ENCODE peak calls at places on chromosomes 6 and 20, in eight cellular contexts. One of them, this sample, is unnamed.
A peak's percentile ranks its signal among the peaks of the same experiment; 100 is the strongest.

GRCh38 chr6:4487538-4487937 is 288.7 kb upstream of the CDYL start:
- DNase-seq in lower leg skin: no peak
- DNase-seq in heart left ventricle: no peak
- DNase-seq in ovary: no peak
- DNase-seq in HCT116: peak; percentile 82
- DNase-seq in sigmoid colon: no peak
- DNase-seq in breast epithelium: no peak
- DNase-seq in Peyer's patch: no peak
- DNase-seq in this sample: no peak

GRCh38 chr6:26329763-26330511 is 35.1 kb upstream of the BTN3A2 start:
- DNase-seq in lower leg skin: no peak
- DNase-seq in heart left ventricle: no peak
- DNase-seq in ovary: no peak
- DNase-seq in HCT116: no peak
- DNase-seq in sigmoid colon: no peak
- DNase-seq in breast epithelium: no peak
- DNase-seq in Peyer's patch: no peak
- DNase-seq in this sample: no peak

GRCh38 chr6:168968228-168968627 is 285.4 kb downstream of the THBS2 start:
- DNase-seq in lower leg skin: peak; percentile 93
- DNase-seq in heart left ventricle: no peak
- DNase-seq in ovary: no peak
- DNase-seq in HCT116: no peak
- DNase-seq in sigmoid colon: peak; percentile 86
- DNase-seq in breast epithelium: no peak
- DNase-seq in Peyer's patch: peak; percentile 52
- DNase-seq in this sample: no peak

GRCh38 chr6:53095716-53096115 is 30.5 kb downstream of the FBXO9 start:
- DNase-seq in lower leg skin: no peak
- DNase-seq in heart left ventricle: no peak
- DNase-seq in ovary: no peak
- DNase-seq in HCT116: no peak
- DNase-seq in sigmoid colon: no peak
- DNase-seq in breast epithelium: no peak
- DNase-seq in Peyer's patch: no peak
- DNase-seq in this sample: no peak

GRCh38 chr20:53181866-53182376 is 209.8 kb downstream of the TSHZ2 start:
- DNase-seq in lower leg skin: peak; percentile 18
- DNase-seq in heart left ventricle: no peak
- DNase-seq in ovary: no peak
- DNase-seq in HCT116: no peak
- DNase-seq in sigmoid colon: no peak
- DNase-seq in breast epithelium: no peak
- DNase-seq in Peyer's patch: no peak
- DNase-seq in this sample: no peak

GRCh38 chr20:32116079-32116521 is 6.6 kb downstream of the TM9SF4 start:
- DNase-seq in lower leg skin: peak; percentile 18
- DNase-seq in heart left ventricle: no peak
- DNase-seq in ovary: no peak
- DNase-seq in HCT116: no peak
- DNase-seq in sigmoid colon: no peak
- DNase-seq in breast epithelium: no peak
- DNase-seq in Peyer's patch: no peak
- DNase-seq in this sample: no peak

GRCh38 chr6:79436232-79436631 is 101.0 kb downstream of the LCA5 start:
- DNase-seq in lower leg skin: no peak
- DNase-seq in heart left ventricle: no peak
- DNase-seq in ovary: no peak
- DNase-seq in HCT116: no peak
- DNase-seq in sigmoid colon: no peak
- DNase-seq in breast epithelium: no peak
- DNase-seq in Peyer's patch: no peak
- DNase-seq in this sample: no peak

GRCh38 chr6:104396077-104396476 is 463.6 kb downstream of the HACE1 start:
- DNase-seq in lower leg skin: no peak
- DNase-seq in heart left ventricle: no peak
- DNase-seq in ovary: no peak
- DNase-seq in HCT116: no peak
- DNase-seq in sigmoid colon: no peak
- DNase-seq in breast epithelium: no peak
- DNase-seq in Peyer's patch: no peak
- DNase-seq in this sample: no peak

GRCh38 chr20:38883981-38884733 is 42.1 kb upstream of the FAM83D start:
- DNase-seq in lower leg skin: no peak
- DNase-seq in heart left ventricle: no peak
- DNase-seq in ovary: no peak
- DNase-seq in HCT116: no peak
- DNase-seq in sigmoid colon: no peak
- DNase-seq in breast epithelium: no peak
- DNase-seq in Peyer's patch: peak; percentile 26
- DNase-seq in this sample: no peak

DNA sequence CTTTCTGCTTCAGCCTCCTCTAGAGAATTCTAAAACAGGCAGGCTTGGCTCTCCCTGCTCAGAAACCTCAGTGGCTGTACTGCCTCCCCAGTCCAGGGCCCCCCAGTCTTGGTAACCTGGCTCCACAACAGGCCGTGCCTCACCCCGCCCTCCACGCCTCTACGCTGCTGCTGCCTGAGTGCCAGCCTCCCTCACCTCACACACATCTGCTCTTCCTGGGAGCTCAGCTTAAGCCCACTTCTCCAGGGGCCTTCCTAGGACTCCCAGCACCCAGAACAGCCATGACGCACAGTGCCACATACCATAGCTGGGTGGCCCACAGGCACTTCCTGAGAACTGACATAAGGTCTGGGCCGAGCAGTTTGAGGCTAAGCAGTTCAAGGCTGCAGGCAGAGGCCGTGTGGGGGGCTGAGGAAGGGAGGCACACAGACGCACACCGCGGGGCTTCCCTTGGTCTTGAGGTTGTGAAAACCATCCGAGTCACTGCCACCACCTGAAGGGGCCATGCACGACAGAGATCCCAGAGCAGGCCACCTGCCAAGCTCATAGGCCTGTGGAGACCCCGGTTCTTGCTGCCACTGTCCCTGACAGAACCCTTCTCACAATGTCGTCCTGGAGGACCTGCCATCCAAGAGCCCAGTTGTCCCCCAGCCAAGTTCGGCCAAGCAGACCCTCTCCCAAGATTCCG is 42.6 kb downstream of the DSTN start:
- DNase-seq in lower leg skin: peak; percentile 88
- DNase-seq in heart left ventricle: peak; percentile 19
- DNase-seq in ovary: peak; percentile 37
- DNase-seq in HCT116: no peak
- DNase-seq in sigmoid colon: peak; percentile 91
- DNase-seq in breast epithelium: no peak
- DNase-seq in Peyer's patch: peak; percentile 65
- DNase-seq in this sample: no peak
- TF ChIP-seq POLR2A in lower leg skin: no peak
- TF ChIP-seq POLR2A in heart left ventricle: no peak
- TF ChIP-seq POLR2A in ovary: no peak
- TF ChIP-seq POLR2A in HCT116: no peak
- TF ChIP-seq POLR2A in sigmoid colon: peak; percentile 10
- TF ChIP-seq POLR2A in breast epithelium: no peak
- TF ChIP-seq POLR2A in Peyer's patch: no peak
- TF ChIP-seq POLR2A in this sample: no peak

GRCh38 chr20:19412254-19412653 is 199.8 kb downstream of the SLC24A3 start:
- DNase-seq in lower leg skin: no peak
- DNase-seq in heart left ventricle: no peak
- DNase-seq in ovary: no peak
- DNase-seq in HCT116: no peak
- DNase-seq in sigmoid colon: no peak
- DNase-seq in breast epithelium: no peak
- DNase-seq in Peyer's patch: no peak
- DNase-seq in this sample: no peak

GRCh38 chr20:19419420-19419819 is 207.0 kb downstream of the SLC24A3 start:
- DNase-seq in lower leg skin: no peak
- DNase-seq in heart left ventricle: no peak
- DNase-seq in ovary: no peak
- DNase-seq in HCT116: no peak
- DNase-seq in sigmoid colon: no peak
- DNase-seq in breast epithelium: no peak
- DNase-seq in Peyer's patch: no peak
- DNase-seq in this sample: no peak

GRCh38 chr20:19414600-19414999 is 202.2 kb downstream of the SLC24A3 start:
- DNase-seq in lower leg skin: no peak
- DNase-seq in heart left ventricle: no peak
- DNase-seq in ovary: no peak
- DNase-seq in HCT116: no peak
- DNase-seq in sigmoid colon: no peak
- DNase-seq in breast epithelium: no peak
- DNase-seq in Peyer's patch: no peak
- DNase-seq in this sample: no peak

GRCh38 chr20:19416627-19417026 is 204.2 kb downstream of the SLC24A3 start:
- DNase-seq in lower leg skin: no peak
- DNase-seq in heart left ventricle: no peak
- DNase-seq in ovary: no peak
- DNase-seq in HCT116: no peak
- DNase-seq in sigmoid colon: no peak
- DNase-seq in breast epithelium: no peak
- DNase-seq in Peyer's patch: no peak
- DNase-seq in this sample: no peak

GRCh38 chr20:19415786-19416185 is 203.3 kb downstream of the SLC24A3 start:
- DNase-seq in lower leg skin: no peak
- DNase-seq in heart left ventricle: no peak
- DNase-seq in ovary: no peak
- DNase-seq in HCT116: no peak
- DNase-seq in sigmoid colon: no peak
- DNase-seq in breast epithelium: no peak
- DNase-seq in Peyer's patch: no peak
- DNase-seq in this sample: no peak
- H3K4me3 ChIP-seq in lower leg skin: no peak overlapping the region
- H3K4me3 ChIP-seq in heart left ventricle: no peak overlapping the region
- H3K4me3 ChIP-seq in ovary: no peak overlapping the region
- H3K4me3 ChIP-seq in HCT116: no peak overlapping the region
- H3K4me3 ChIP-seq in sigmoid colon: no peak overlapping the region
- H3K4me3 ChIP-seq in breast epithelium: no peak overlapping the region
- H3K4me3 ChIP-seq in Peyer's patch: no peak overlapping the region
- H3K4me3 ChIP-seq in this sample: no peak overlapping the region

DNA sequence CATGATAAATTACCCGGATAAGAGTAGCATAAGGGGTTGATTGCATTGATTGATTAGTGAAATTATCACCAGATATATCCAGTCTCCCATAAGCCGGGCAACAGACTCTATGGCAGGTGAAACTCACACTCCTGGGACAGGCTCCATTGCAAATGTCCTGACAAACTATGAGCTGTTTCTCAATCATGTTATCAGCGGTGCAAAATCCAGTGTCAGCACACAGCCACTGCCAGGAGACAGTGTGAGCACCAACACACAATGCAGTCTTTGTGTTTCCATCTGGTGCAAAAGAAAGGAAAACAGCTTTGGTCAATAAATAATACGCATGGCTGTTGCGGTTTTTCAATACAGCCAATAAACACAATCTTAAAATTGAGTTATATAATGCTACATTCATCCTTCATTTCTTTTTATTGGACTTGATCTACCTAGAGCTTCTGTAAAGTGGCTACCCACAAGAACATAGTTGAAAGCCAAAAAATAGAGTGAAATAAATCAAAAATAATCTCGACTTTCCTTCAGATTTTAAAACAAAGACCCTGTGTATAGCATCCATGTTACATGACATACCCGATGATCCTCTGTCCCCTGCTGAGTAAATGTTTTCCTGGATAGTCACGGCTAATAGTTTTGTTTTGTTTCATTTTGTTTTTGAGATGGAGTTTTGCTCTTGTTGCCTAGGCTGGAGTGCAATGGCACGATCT is 64.3 kb upstream of the AFDN start:
- DNase-seq in lower leg skin: peak; percentile 49
- DNase-seq in heart left ventricle: no peak
- DNase-seq in ovary: no peak
- DNase-seq in HCT116: no peak
- DNase-seq in sigmoid colon: no peak
- DNase-seq in breast epithelium: no peak
- DNase-seq in Peyer's patch: no peak
- DNase-seq in this sample: peak; percentile 79
- TF ChIP-seq CTCF in lower leg skin: no peak
- TF ChIP-seq CTCF in heart left ventricle: no peak
- TF ChIP-seq CTCF in ovary: no peak
- TF ChIP-seq CTCF in HCT116: no peak
- TF ChIP-seq CTCF in sigmoid colon: no peak
- TF ChIP-seq CTCF in breast epithelium: no peak
- TF ChIP-seq CTCF in Peyer's patch: no peak
- TF ChIP-seq CTCF in this sample: no peak

GRCh38 chr6:43772571-43773049 is 2.6 kb downstream of the VEGFA start:
- DNase-seq in lower leg skin: peak; percentile 84
- DNase-seq in heart left ventricle: peak; percentile 56
- DNase-seq in ovary: peak; percentile 46
- DNase-seq in HCT116: no peak
- DNase-seq in sigmoid colon: peak; percentile 69
- DNase-seq in breast epithelium: no peak
- DNase-seq in Peyer's patch: peak; percentile 58
- DNase-seq in this sample: no peak

GRCh38 chr6:43773050-43773956 is 3.3 kb downstream of the VEGFA start:
- DNase-seq in lower leg skin: peak; percentile 85
- DNase-seq in heart left ventricle: peak; percentile 68
- DNase-seq in ovary: peak; percentile 15
- DNase-seq in HCT116: peak; percentile 44
- DNase-seq in sigmoid colon: peak; percentile 75
- DNase-seq in breast epithelium: no peak
- DNase-seq in Peyer's patch: peak; percentile 80
- DNase-seq in this sample: peak; percentile 52

GRCh38 chr6:43771210-43771857 is 1.3 kb downstream of the VEGFA start:
- DNase-seq in lower leg skin: peak; percentile 94
- DNase-seq in heart left ventricle: peak; percentile 66
- DNase-seq in ovary: peak; percentile 79
- DNase-seq in HCT116: no peak
- DNase-seq in sigmoid colon: peak; percentile 86
- DNase-seq in breast epithelium: peak; percentile 78
- DNase-seq in Peyer's patch: peak; percentile 89
- DNase-seq in this sample: peak; percentile 47

GRCh38 chr6:43770417-43771209 is 602 bp downstream of the VEGFA start:
- DNase-seq in lower leg skin: peak; percentile 92
- DNase-seq in heart left ventricle: peak; percentile 81
- DNase-seq in ovary: peak; percentile 69
- DNase-seq in HCT116: no peak
- DNase-seq in sigmoid colon: peak; percentile 83
- DNase-seq in breast epithelium: peak; percentile 64
- DNase-seq in Peyer's patch: peak; percentile 79
- DNase-seq in this sample: peak; percentile 55

DNA sequence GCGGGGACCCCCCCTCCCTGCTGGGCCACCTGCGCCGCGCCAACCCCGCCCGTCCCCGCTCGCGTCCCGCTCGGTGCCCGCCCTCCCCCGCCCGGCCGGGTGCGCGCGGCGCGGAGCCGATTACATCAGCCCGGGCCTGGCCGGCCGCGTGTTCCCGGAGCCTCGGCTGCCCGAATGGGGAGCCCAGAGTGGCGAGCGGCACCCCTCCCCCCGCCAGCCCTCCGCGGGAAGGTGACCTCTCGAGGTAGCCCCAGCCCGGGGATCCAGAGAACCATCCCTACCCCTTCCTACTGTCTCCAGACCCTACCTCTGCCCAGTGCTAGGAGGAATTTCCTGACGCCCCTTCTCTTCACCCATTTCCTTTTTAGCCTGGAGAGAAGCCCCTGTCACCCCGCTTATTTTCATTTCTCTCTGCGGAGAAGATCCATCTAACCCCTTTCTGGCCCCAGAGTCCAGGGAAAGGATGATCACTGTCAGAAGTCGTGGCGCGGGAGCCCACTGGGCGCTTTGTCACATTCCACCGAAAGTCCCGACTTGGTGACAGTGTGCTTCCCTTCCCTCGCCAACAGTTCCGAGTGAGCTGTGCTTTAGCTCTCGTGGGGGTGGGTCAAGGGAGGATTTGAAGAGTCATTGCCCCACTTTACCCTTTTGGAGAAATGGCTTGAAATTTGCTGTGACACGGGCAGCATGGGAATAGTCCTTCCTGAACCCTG is 2.0 kb downstream of the VEGFA start:
- DNase-seq in lower leg skin: peak; percentile 92
- DNase-seq in heart left ventricle: peak; percentile 72
- DNase-seq in ovary: peak; percentile 81
- DNase-seq in HCT116: no peak
- DNase-seq in sigmoid colon: peak; percentile 91
- DNase-seq in breast epithelium: peak; percentile 75
- DNase-seq in Peyer's patch: peak; percentile 87
- DNase-seq in this sample: peak; percentile 61
- TF ChIP-seq POLR2A in lower leg skin: no peak
- TF ChIP-seq POLR2A in heart left ventricle: peak; percentile 22
- TF ChIP-seq POLR2A in ovary: no peak
- TF ChIP-seq POLR2A in HCT116: no peak
- TF ChIP-seq POLR2A in sigmoid colon: no peak
- TF ChIP-seq POLR2A in breast epithelium: no peak
- TF ChIP-seq POLR2A in Peyer's patch: no peak
- TF ChIP-seq POLR2A in this sample: no peak

This sample was measured in prostate gland.